ENCODE peak calls at places on chromosomes 11 and 22, in ten cellular contexts. Q is NB4, W is vagina, K is adrenal gland, S is HFFc6, N is retinal pigment epithelial cell, U is fibroblast of lung, M is lower leg skin, A is kidney epithelial cell, O is psoas muscle. E is an unnamed sample.

GRCh38 chr11:64607381-64608259 is 16.6 kb downstream of the SLC22A12 start:
- DNase-seq in K (no peak), A (no peak), M (no peak), O (no peak), W (no peak), S (no peak), Q (no peak), N (no peak), U (peak; percentile 5), E (no peak)

GRCh38 chr11:83520849-83521248 is 234.7 kb upstream of the CCDC90B start:
- DNase-seq in K (no peak), A (no peak), N (no peak), Q (no peak), W (no peak), U (no peak), S (no peak), O (no peak), M (no peak), E (no peak)

GRCh38 chr22:39970742-39971141 is 10.5 kb downstream of the TMA7B start:
- DNase-seq in W (no peak), A (no peak), U (no peak), M (no peak), Q (no peak), N (no peak), K (no peak), O (no peak), S (no peak), E (no peak)

GRCh38 chr11:36427079-36427478 is 83.0 kb downstream of the TRAF6 start:
- DNase-seq in U (peak; percentile 58), N (no peak), A (no peak), K (no peak), S (no peak), O (no peak), W (no peak), Q (no peak), M (no peak), E (no peak)

GRCh38 chr11:62770778-62771143 is 435 bp upstream of the TAF6L start:
- DNase-seq in Q (no peak), S (no peak), A (no peak), M (no peak), K (no peak), W (no peak), U (no peak), N (no peak), O (no peak), E (no peak)

GRCh38 chr11:68997995-68998348 is 15.1 kb downstream of the MRGPRF start:
- DNase-seq in S (no peak), W (no peak), K (no peak), Q (no peak), A (no peak), U (no peak), O (no peak), N (no peak), M (peak; percentile 7), E (no peak)

GRCh38 chr11:110329441-110329840 is 33.0 kb upstream of the RDX start:
- DNase-seq in M (no peak), W (no peak), S (no peak), N (no peak), Q (no peak), A (no peak), U (no peak), O (no peak), K (no peak), E (no peak)

GRCh38 chr11:5293028-5293427 is 8.7 kb downstream of the OR51B4 start:
- DNase-seq in O (no peak), W (no peak), K (no peak), A (no peak), Q (no peak), M (no peak), N (no peak), U (no peak), S (no peak), E (no peak)

GRCh38 chr11:105489431-105489830 is 120.4 kb upstream of the GRIA4 start:
- DNase-seq in W (no peak), A (no peak), O (no peak), M (no peak), N (no peak), K (peak; percentile 62), Q (no peak), U (peak; percentile 50), S (no peak), E (no peak)

GRCh38 chr22:36628561-36629060 is 74.9 kb downstream of the CACNG2 start:
- DNase-seq in S (no peak), N (no peak), Q (no peak), W (no peak), A (no peak), K (no peak), U (no peak), O (no peak), M (no peak), E (no peak)
- TF ChIP-seq CTCF in S (no peak), N (no peak), Q (no peak), W (no peak), A (no peak), K (no peak), U (no peak), O (no peak), M (no peak), E (no peak)

DNA sequence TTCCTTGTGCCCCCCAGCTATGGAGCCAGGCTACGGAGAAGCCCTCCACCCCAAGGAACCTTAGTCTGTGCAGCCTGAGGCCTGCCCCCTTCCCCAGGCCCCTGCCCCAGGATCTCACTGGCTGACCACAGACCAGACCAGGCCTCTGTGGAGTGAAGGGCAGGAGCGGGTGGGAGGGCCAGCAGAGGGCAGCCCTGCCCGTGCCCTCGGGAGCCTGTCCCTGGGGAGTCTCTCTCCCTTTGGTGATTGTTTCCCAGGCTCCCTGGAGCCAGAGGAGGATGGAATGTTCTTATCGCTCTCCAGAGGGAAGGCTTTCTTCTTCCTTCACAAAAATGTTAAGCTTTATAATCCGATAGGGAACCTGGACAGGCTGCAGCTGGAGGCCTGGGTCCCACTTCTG is 455.3 kb downstream of the SOX6 start:
- DNase-seq in S (no peak), N (peak; percentile 36), K (no peak), A (no peak), Q (no peak), W (no peak), U (no peak), O (no peak), M (no peak), E (no peak)
- TF ChIP-seq CTCF in S (no peak), N (peak; percentile 59), K (no peak), A (no peak), Q (no peak), W (no peak), U (no peak), O (peak; percentile 18), M (no peak), E (no peak)

DNA sequence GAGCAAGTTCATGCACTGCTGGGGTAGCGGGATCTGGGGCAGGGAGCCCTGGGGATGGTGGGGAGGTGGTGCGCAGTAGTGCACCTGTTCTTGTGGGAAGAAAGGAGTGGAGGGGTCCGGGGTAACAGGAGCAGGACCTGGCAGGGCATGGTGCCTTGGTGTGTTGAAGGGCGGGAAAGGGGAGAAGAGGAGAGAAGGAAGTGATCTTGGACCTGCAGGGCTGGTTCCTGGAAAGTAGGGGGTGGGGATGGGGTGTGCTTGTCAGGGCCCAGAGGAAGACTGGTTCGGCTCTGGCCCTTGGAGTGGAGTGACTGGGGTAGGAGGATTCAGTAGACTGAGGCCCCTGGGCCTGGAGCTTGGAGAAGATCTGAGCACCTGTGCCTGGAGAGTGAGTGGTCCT is 10.9 kb upstream of the CAPN5 start:
- DNase-seq in O (no peak), M (peak; percentile 70), K (peak; percentile 48), A (no peak), N (no peak), U (no peak), S (no peak), W (no peak), Q (no peak), E (no peak)
- TF ChIP-seq CTCF in O (no peak), M (no peak), K (no peak), A (no peak), N (no peak), U (no peak), S (no peak), W (no peak), Q (no peak), E (no peak)

DNA sequence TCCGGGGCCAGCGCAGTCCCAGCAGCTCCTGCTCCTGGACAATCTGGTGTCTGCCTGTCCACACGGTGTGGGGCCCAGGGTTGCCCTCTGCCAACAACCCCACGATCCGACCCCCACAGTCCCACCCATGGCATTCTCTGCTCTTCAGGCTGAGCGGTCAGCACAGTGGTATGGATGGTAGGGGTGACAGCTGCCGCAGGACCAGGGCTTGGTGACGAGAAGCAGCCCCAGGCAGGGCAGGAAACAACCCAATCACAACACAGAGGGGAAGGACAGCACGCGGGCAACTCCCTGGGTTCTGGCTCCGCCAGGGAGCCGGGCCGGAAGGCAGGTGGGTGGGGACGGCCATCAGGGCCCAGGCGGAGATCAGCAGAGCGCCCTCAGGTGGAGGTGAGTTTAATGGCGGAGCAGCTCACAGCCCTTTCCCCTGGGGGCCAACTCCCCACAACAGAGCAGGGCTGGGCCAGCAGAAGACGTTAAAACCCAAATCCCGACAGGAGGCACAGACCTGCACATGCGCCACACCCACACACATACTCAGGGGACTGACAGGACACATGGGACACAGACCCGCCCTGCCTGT is 5.3 kb upstream of the CHADL start:
- DNase-seq in U (no peak), M (no peak), K (no peak), S (no peak), Q (no peak), N (no peak), A (no peak), O (no peak), W (no peak), E (no peak)
- TF ChIP-seq CTCF in U (no peak), M (no peak), K (no peak), S (peak; percentile 48), Q (peak; percentile 6), N (peak; percentile 7), A (peak; percentile 7), O (no peak), W (no peak), E (no peak)

DNA sequence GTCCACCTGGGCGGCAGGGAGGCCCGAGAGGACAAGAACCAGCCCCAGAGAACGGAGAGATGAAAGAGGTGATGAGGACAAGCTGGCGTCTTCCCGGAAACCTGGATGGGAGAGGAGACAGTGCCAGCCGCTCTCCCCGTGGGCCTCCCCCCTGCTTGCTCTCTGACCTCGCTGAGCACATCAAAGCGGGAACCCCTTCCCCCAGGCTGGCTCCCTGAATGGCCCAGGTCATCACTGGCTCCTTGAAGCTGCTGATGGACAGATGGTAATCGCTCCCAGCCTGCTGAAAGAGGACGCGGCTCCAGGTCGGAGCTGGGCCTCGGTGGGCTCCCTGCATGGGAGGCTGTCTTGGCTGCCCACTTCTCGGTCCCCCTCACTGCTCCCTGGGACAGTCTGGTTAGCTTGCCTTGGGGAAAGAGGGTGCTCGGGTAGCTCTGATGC is 18.4 kb downstream of the RPUSD4 start:
- DNase-seq in K (no peak), U (no peak), W (no peak), M (no peak), N (no peak), S (no peak), A (no peak), Q (no peak), O (no peak), E (no peak)
- TF ChIP-seq CTCF in K (no peak), U (no peak), W (no peak), M (no peak), N (no peak), S (no peak), A (no peak), Q (no peak), O (no peak), E (no peak)